ENCODE peak calls at places on chromosomes 1 and 21, in five cellular contexts. I is K562, G is A549, J is SK-N-SH, S is IMR-90. A is an unnamed sample.

GRCh38 chr1:36199934-36200741 is 24.1 kb upstream of the THRAP3 start:
- DNase-seq in I (no peak), G (no peak), J (no peak), S (peak), A (no peak)

GRCh38 chr1:46394108-46394871 is at the start of gene FAAH:
- DNase-seq in I (no peak), G (no peak), J (peak), S (no peak), A (no peak)

GRCh38 chr1:88061106-88061829 is 622.8 kb upstream of the PKN2 start:
- DNase-seq in I (peak), G (peak), J (peak), S (peak), A (no peak)

GRCh38 chr1:117838911-117839310 is 90.5 kb downstream of the GDAP2 start:
- DNase-seq in I (no peak), G (no peak), J (no peak), S (peak), A (no peak)

GRCh38 chr1:7538033-7538432 is 233.1 kb upstream of the VAMP3 start:
- DNase-seq in I (peak), G (peak), J (no peak), S (peak), A (no peak)

GRCh38 chr21:32480381-32480780 is 67.9 kb downstream of the EVA1C start:
- DNase-seq in I (no peak), G (no peak), J (no peak), S (no peak), A (no peak)

GRCh38 chr1:68363346-68363745 is 86.4 kb downstream of the RPE65 start:
- DNase-seq in I (no peak), G (no peak), J (no peak), S (no peak), A (no peak)

GRCh38 chr1:225921734-225922709 is 2.0 kb downstream of the PYCR2 start:
- DNase-seq in I (no peak), G (no peak), J (no peak), S (no peak), A (no peak)

GRCh38 chr1:208242829-208243521 is 1.2 kb downstream of the PLXNA2 start:
- DNase-seq in I (peak), G (peak), J (peak), S (no peak), A (no peak)

GRCh38 chr1:208244584-208244916 is 366 bp upstream of the PLXNA2 start:
- DNase-seq in I (no peak), G (no peak), J (no peak), S (no peak), A (no peak)

GRCh38 chr1:208242186-208242585 is 2.0 kb downstream of the PLXNA2 start:
- DNase-seq in I (peak), G (no peak), J (no peak), S (no peak), A (no peak)

GRCh38 chr1:208243851-208244583 is at the start of gene PLXNA2:
- DNase-seq in I (peak), G (peak), J (peak), S (peak), A (no peak)

GRCh38 chr1:208243522-208243850 is 698 bp downstream of the PLXNA2 start:
- DNase-seq in I (no peak), G (peak), J (peak), S (no peak), A (no peak)
- TF ChIP-seq RCOR1 in I (no peak), G (no peak), J (no peak), S (no peak), A (no peak)

GRCh38 chr1:172650474-172651193 is 8.3 kb upstream of the FASLG start:
- DNase-seq in I (no peak), G (no peak), J (no peak), S (peak), A (no peak)
- TF ChIP-seq RCOR1 in I (no peak), G (no peak), J (no peak), S (no peak), A (no peak)

GRCh38 chr1:89608627-89609338 is 24.1 kb upstream of the LRRC8C start:
- DNase-seq in I (no peak), G (no peak), J (no peak), S (no peak), A (no peak)
- TF ChIP-seq RCOR1 in I (no peak), G (no peak), J (no peak), S (no peak), A (no peak)

GRCh38 chr1:236417325-236417724 is 23.2 kb downstream of the EDARADD start:
- DNase-seq in I (no peak), G (no peak), J (no peak), S (no peak), A (no peak)

GRCh38 chr1:236422517-236422876 is 28.4 kb downstream of the EDARADD start:
- DNase-seq in I (no peak), G (no peak), J (no peak), S (no peak), A (no peak)

GRCh38 chr1:236421850-236422516 is 27.9 kb downstream of the EDARADD start:
- DNase-seq in I (no peak), G (no peak), J (no peak), S (no peak), A (no peak)

GRCh38 chr1:236419502-236419901 is 25.4 kb downstream of the EDARADD start:
- DNase-seq in I (no peak), G (no peak), J (peak), S (no peak), A (no peak)

GRCh38 chr1:236421022-236421421 is 26.9 kb downstream of the EDARADD start:
- DNase-seq in I (peak), G (peak), J (no peak), S (no peak), A (no peak)
- TF ChIP-seq RCOR1 in I (no peak), G (no peak), J (no peak), S (no peak), A (no peak)